ENCODE peak calls at places on chromosome 19, in eight cellular contexts. Z, I, D, O, P, Q, T and L are unnamed samples.

GRCh38 chr19:591099-591958 is 1.6 kb downstream of the HCN2 start:
- DNase-seq in Z (no peak), I (no peak), D (no peak), O (no peak), P (no peak), Q (no peak), T (no peak), L (peak)

GRCh38 chr19:2329528-2329927 is 1.0 kb downstream of the SPPL2B start:
- DNase-seq in Z (no peak), I (no peak), D (no peak), O (no peak), P (no peak), Q (no peak), T (no peak), L (no peak)

GRCh38 chr19:52492201-52492960 is 35.1 kb upstream of the ZNF808 start:
- DNase-seq in Z (no peak), I (no peak), D (no peak), O (peak), P (no peak), Q (no peak), T (no peak), L (no peak)

GRCh38 chr19:39937094-39937493 is 2.7 kb upstream of the FCGBP start:
- DNase-seq in Z (no peak), I (no peak), D (no peak), O (no peak), P (no peak), Q (no peak), T (no peak), L (no peak)

GRCh38 chr19:16896913-16897571 is 8.2 kb downstream of the F2RL3 start:
- DNase-seq in Z (peak), I (peak), D (peak), O (peak), P (peak), Q (peak), T (peak), L (peak)

GRCh38 chr19:15396436-15396835 is 16.8 kb upstream of the AKAP8 start:
- DNase-seq in Z (no peak), I (no peak), D (no peak), O (no peak), P (no peak), Q (no peak), T (no peak), L (no peak)

GRCh38 chr19:4206818-4207484 is 22.4 kb upstream of the EBI3 start:
- DNase-seq in Z (no peak), I (no peak), D (no peak), O (no peak), P (no peak), Q (peak), T (peak), L (peak)

GRCh38 chr19:12749938-12750521 is 1.6 kb upstream of the BEST2 start:
- DNase-seq in Z (peak), I (no peak), D (no peak), O (no peak), P (no peak), Q (peak), T (no peak), L (peak)

GRCh38 chr19:56538761-56539263 is at the start of gene ZFP28:
- DNase-seq in Z (no peak), I (peak), D (no peak), O (peak), P (peak), Q (no peak), T (no peak), L (no peak)

GRCh38 chr19:27742041-27742440 is 1470.9 kb downstream of the UQCRFS1 start:
- DNase-seq in Z (no peak), I (no peak), D (no peak), O (no peak), P (no peak), Q (no peak), T (no peak), L (no peak)

GRCh38 chr19:32296694-32297093 is 48.7 kb upstream of the ZNF507 start:
- DNase-seq in Z (no peak), I (no peak), D (no peak), O (no peak), P (no peak), Q (no peak), T (no peak), L (no peak)

GRCh38 chr19:1489463-1489971 is 633 bp downstream of the PCSK4 start:
- DNase-seq in Z (no peak), I (no peak), D (no peak), O (peak), P (no peak), Q (no peak), T (no peak), L (no peak)

GRCh38 chr19:17332677-17333581 is 1.7 kb downstream of the ANO8 start:
- DNase-seq in Z (no peak), I (no peak), D (no peak), O (no peak), P (no peak), Q (peak), T (peak), L (peak)

GRCh38 chr19:1918975-1919374 is 13.8 kb downstream of the ADAT3 start:
- DNase-seq in Z (no peak), I (no peak), D (no peak), O (no peak), P (no peak), Q (no peak), T (no peak), L (no peak)

GRCh38 chr19:5047251-5047935 is 78.5 kb downstream of the KDM4B start:
- DNase-seq in Z (no peak), I (no peak), D (no peak), O (no peak), P (no peak), Q (no peak), T (no peak), L (no peak)

GRCh38 chr19:32407004-32407992 is 1.7 kb downstream of the DPY19L3 start:
- DNase-seq in Z (peak), I (peak), D (no peak), O (peak), P (no peak), Q (peak), T (peak), L (peak)

GRCh38 chr19:28971011-28971410 is 241.9 kb downstream of the UQCRFS1 start:
- DNase-seq in Z (no peak), I (no peak), D (no peak), O (no peak), P (no peak), Q (peak), T (peak), L (no peak)

GRCh38 chr19:17240062-17240854 is 5.5 kb downstream of the NR2F6 start:
- DNase-seq in Z (no peak), I (no peak), D (no peak), O (no peak), P (no peak), Q (no peak), T (no peak), L (no peak)

GRCh38 chr19:46825731-46826055 is 25.0 kb downstream of the AP2S1 start:
- DNase-seq in Z (no peak), I (no peak), D (no peak), O (no peak), P (no peak), Q (no peak), T (no peak), L (no peak)

GRCh38 chr19:11204943-11205349 is 7.6 kb upstream of the KANK2 start:
- DNase-seq in Z (no peak), I (no peak), D (no peak), O (no peak), P (no peak), Q (no peak), T (no peak), L (no peak)

GRCh38 chr19:45442927-45443461 is 19.3 kb upstream of the ERCC1 start:
- DNase-seq in Z (peak), I (peak), D (no peak), O (peak), P (no peak), Q (peak), T (peak), L (peak)

GRCh38 chr19:55175117-55175867 is 4.8 kb downstream of the SYT5 start:
- DNase-seq in Z (no peak), I (no peak), D (no peak), O (no peak), P (no peak), Q (no peak), T (no peak), L (no peak)

GRCh38 chr19:3852614-3853254 is 16.1 kb downstream of the ZFR2 start:
- DNase-seq in Z (peak), I (no peak), D (no peak), O (no peak), P (no peak), Q (peak), T (peak), L (peak)

GRCh38 chr19:47848871-47849473 is 10.1 kb upstream of the TPRX2 start:
- DNase-seq in Z (peak), I (no peak), D (no peak), O (peak), P (no peak), Q (peak), T (no peak), L (peak)
- TF ChIP-seq CTCF in Z (peak), I (no peak), D (peak), O (peak), P (peak), Q (peak), T (peak), L (peak)

DNA sequence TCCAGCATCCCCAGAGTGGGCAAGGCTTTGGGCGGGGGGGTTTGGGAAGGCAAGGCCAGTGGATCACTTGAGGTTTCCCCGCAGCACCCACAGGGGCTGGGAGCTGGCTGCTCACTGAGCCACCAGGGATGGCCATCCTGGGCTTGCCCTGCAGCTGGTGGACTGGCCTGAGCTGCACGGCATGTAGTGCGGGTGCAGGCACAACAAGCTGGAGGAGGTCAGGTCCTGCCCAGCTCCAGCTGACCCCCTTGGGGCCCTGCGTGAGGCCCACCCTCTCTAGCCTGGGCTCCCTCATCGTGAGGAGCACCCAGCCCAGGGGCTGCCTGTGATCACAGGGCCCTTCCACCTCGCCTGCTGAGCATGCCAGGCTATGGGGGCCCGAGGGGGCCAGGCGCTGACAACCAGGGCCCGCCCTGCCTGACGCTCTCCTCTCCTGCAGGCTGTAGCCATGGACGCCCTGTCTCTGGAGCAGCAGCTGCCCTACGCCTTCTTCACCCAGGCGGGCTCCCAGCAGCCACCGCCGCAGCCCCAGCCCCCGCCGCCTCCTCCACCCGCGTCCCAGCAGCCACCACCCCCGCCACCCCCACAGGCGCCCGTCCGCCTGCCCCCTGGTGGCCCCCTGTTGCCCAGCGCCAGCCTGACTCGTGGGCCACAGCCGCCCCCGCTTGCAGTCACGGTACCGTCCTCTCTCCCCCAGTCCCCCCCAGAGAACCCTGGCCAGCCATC is 22.9 kb downstream of the COMP start:
- DNase-seq in Z (no peak), I (no peak), D (no peak), O (no peak), P (no peak), Q (no peak), T (no peak), L (no peak)
- TF ChIP-seq CTCF in Z (peak), I (no peak), D (no peak), O (no peak), P (no peak), Q (no peak), T (no peak), L (peak)

DNA sequence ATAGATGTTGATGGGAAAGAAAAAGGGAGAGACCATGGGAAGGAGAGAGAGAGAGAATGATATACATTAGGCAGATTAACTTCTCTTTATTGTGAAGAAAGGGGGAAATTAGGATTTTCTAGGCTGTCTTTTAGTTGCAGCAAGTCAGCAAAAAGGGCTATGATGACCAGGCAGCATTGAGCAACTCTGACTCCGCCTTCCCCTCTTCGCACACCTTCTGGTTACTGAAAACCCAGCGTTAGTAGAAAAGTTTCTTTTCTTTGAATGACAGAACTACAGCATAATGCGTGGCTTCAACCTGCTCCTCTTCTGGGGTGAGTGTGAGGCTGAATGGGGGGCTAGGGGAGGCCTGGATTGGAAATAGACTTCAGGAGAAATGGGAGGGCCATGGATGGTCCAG is at the start of gene ADGRE1:
- DNase-seq in Z (no peak), I (no peak), D (no peak), O (peak), P (no peak), Q (no peak), T (no peak), L (no peak)
- TF ChIP-seq CTCF in Z (no peak), I (no peak), D (no peak), O (no peak), P (no peak), Q (no peak), T (no peak), L (no peak)

DNA sequence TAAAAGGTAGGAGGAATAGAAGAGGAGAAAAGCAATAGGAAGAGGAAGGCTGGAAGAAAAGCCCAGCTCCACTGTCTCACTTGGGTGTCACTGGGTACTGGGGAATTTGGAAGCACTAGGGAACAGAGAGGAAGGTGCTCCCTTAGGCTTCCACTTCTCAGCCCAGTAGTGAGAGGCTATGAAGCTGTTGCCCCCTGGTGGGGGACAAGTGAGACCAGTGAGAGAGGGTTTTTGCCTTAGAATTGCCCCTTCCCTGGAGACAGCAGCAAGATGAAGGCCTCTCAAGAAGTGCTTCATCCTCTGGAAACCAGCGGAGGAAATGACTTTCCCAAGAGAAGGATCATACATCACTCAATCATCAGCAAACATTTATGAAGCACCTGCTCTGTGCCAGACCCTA is 4.7 kb upstream of the ZNF606 start:
- DNase-seq in Z (no peak), I (no peak), D (no peak), O (no peak), P (no peak), Q (no peak), T (no peak), L (no peak)
- TF ChIP-seq CTCF in Z (no peak), I (no peak), D (peak), O (no peak), P (no peak), Q (peak), T (no peak), L (no peak)

GRCh38 chr19:7831452-7831851 is 1.4 kb downstream of the EVI5L start:
- DNase-seq in Z (no peak), I (no peak), D (no peak), O (no peak), P (no peak), Q (peak), T (peak), L (peak)
- TF ChIP-seq CTCF in Z (peak), I (no peak), D (peak), O (no peak), P (peak), Q (peak), T (peak), L (peak)

GRCh38 chr19:50719566-50719965 is at the start of gene SHANK1:
- DNase-seq in Z (no peak), I (no peak), D (no peak), O (no peak), P (no peak), Q (no peak), T (no peak), L (no peak)

GRCh38 chr19:50721441-50722137 is 1.6 kb upstream of the CLEC11A start:
- DNase-seq in Z (no peak), I (no peak), D (no peak), O (no peak), P (no peak), Q (no peak), T (no peak), L (no peak)

GRCh38 chr19:50722248-50723013 is 733 bp upstream of the CLEC11A start:
- DNase-seq in Z (no peak), I (no peak), D (no peak), O (no peak), P (no peak), Q (no peak), T (no peak), L (no peak)

GRCh38 chr19:50720181-50720920 is 749 bp upstream of the SHANK1 start:
- DNase-seq in Z (no peak), I (no peak), D (no peak), O (no peak), P (no peak), Q (no peak), T (no peak), L (no peak)

DNA sequence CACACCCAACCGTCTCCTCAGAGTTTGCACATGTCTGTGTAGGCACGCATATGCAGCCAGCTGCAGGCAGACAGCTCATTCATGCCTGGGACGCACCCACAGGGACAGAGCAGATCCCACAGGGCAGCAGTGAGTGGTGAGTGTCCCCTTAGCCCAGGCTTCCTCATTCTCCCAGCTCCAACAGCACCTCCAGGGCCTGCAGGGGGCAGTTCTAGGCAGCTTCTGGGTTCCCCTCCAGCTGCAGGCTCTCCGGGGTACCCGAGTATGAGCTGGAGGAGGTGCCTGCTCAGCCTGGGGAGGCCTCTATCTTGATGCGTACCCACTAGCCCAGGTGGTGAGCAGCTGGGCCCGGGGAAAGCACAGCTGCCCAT is 1.3 kb upstream of the SHANK1 start:
- DNase-seq in Z (no peak), I (no peak), D (no peak), O (no peak), P (no peak), Q (peak), T (peak), L (peak)
- TF ChIP-seq CTCF in Z (no peak), I (no peak), D (no peak), O (no peak), P (peak), Q (no peak), T (no peak), L (no peak)

GRCh38 chr19:35978271-35978670 is 16.7 kb upstream of the SDHAF1 start:
- DNase-seq in Z (no peak), I (no peak), D (no peak), O (no peak), P (no peak), Q (no peak), T (no peak), L (no peak)

GRCh38 chr19:35975608-35976214 is 19.3 kb upstream of the SDHAF1 start:
- DNase-seq in Z (no peak), I (no peak), D (no peak), O (no peak), P (no peak), Q (peak), T (peak), L (no peak)

GRCh38 chr19:35978832-35979365 is 16.1 kb upstream of the SDHAF1 start:
- DNase-seq in Z (no peak), I (no peak), D (no peak), O (no peak), P (no peak), Q (no peak), T (no peak), L (no peak)

GRCh38 chr19:35973487-35973886 is 21.5 kb upstream of the SDHAF1 start:
- DNase-seq in Z (no peak), I (no peak), D (no peak), O (no peak), P (no peak), Q (no peak), T (no peak), L (no peak)

GRCh38 chr19:35977446-35978222 is 17.4 kb upstream of the SDHAF1 start:
- DNase-seq in Z (no peak), I (no peak), D (no peak), O (no peak), P (no peak), Q (no peak), T (no peak), L (no peak)
- TF ChIP-seq CTCF in Z (peak), I (no peak), D (peak), O (no peak), P (no peak), Q (no peak), T (no peak), L (peak)